ENCODE peak calls at places on chromosomes 12 and 14, in four cellular contexts. O is HepG2, A is IMR-90, D is neuronal stem cell. U is an unnamed sample.
A peak's percentile ranks its signal among the peaks of the same experiment; 100 is the strongest.

GRCh38 chr14:106622200-106622745 is 1095.9 kb downstream of the TMEM121 start:
- DNase-seq in A (no peak), O (no peak), D (no peak), U (no peak)

GRCh38 chr12:122945047-122945592 is 21.1 kb downstream of the ABCB9 start:
- DNase-seq in A (no peak), O (no peak), D (no peak), U (no peak)

GRCh38 chr12:1059162-1059561 is 68.1 kb downstream of the ERC1 start:
- DNase-seq in A (no peak), D (no peak), O (no peak), U (no peak)

GRCh38 chr12:42589465-42590323 is at the start of gene PRICKLE1:
- DNase-seq in A (peak; percentile 60), D (peak; percentile 61), O (no peak), U (peak; percentile 71)

GRCh38 chr12:6407206-6407954 is 23.4 kb downstream of the LTBR start:
- DNase-seq in O (no peak), A (no peak), D (no peak), U (no peak)

GRCh38 chr12:7241404-7242005 is 52.0 kb downstream of the PEX5 start:
- DNase-seq in D (no peak), O (no peak), A (peak; percentile 57), U (peak; percentile 16)

GRCh38 chr12:89278169-89278568 is 74.1 kb downstream of the DUSP6 start:
- DNase-seq in O (no peak), D (no peak), A (no peak), U (no peak)

GRCh38 chr12:15453613-15454012 is 131.3 kb downstream of the PTPRO start:
- DNase-seq in O (no peak), A (no peak), D (no peak), U (no peak)

GRCh38 chr14:53999061-53999488 is 42.5 kb upstream of the BMP4 start:
- DNase-seq in O (peak; percentile 68), A (peak; percentile 76), D (no peak), U (peak; percentile 97)

GRCh38 chr14:88541324-88541723 is 13.5 kb downstream of the PTPN21 start:
- DNase-seq in A (no peak), O (no peak), D (no peak), U (no peak)

GRCh38 chr14:54683882-54684794 is 117.2 kb downstream of the SAMD4A start:
- DNase-seq in O (no peak), D (no peak), A (peak; percentile 80), U (peak; percentile 81)

GRCh38 chr12:5200276-5201087 is 156.8 kb downstream of the KCNA5 start:
- DNase-seq in O (peak; percentile 18), D (peak; percentile 71), A (peak; percentile 28), U (no peak)

GRCh38 chr12:106358410-106359241 is 1.1 kb downstream of the POLR3B start:
- DNase-seq in D (no peak), O (peak; percentile 78), A (peak; percentile 82), U (peak; percentile 75)

GRCh38 chr12:122864894-122865253 is 29.6 kb downstream of the HIP1R start:
- DNase-seq in D (no peak), O (no peak), A (no peak), U (no peak)

GRCh38 chr12:22759769-22760674 is 135.1 kb downstream of the ETNK1 start:
- DNase-seq in O (no peak), A (no peak), D (no peak), U (no peak)

GRCh38 chr12:116999066-116999465 is 88.3 kb downstream of the FBXW8 start:
- DNase-seq in D (no peak), A (no peak), O (no peak), U (no peak)

GRCh38 chr12:53676715-53677611 is 1.1 kb upstream of the ATP5MC2 start:
- DNase-seq in D (peak; percentile 74), O (no peak), A (peak; percentile 32), U (no peak)

GRCh38 chr14:80959448-80960006 is 4.1 kb downstream of the TSHR start:
- DNase-seq in O (no peak), D (no peak), A (no peak), U (no peak)

GRCh38 chr12:43099691-43100163 is 452.3 kb downstream of the ADAMTS20 start:
- DNase-seq in O (no peak), D (no peak), A (peak; percentile 1), U (peak; percentile 18)

GRCh38 chr12:107296681-107297086 is 203.3 kb upstream of the CRY1 start:
- DNase-seq in A (no peak), D (no peak), O (no peak), U (peak; percentile 72)

GRCh38 chr12:112837629-112838191 is 46.2 kb downstream of the RPH3A start:
- DNase-seq in O (peak; percentile 14), D (no peak), A (peak; percentile 29), U (peak; percentile 36)

GRCh38 chr14:99378782-99379214 is 101.9 kb downstream of the SETD3 start:
- DNase-seq in O (no peak), D (no peak), A (peak; percentile 24), U (peak; percentile 49)

GRCh38 chr12:78628701-78629100 is 235.9 kb upstream of the SYT1 start:
- DNase-seq in D (no peak), A (no peak), O (no peak), U (no peak)

GRCh38 chr14:102573591-102574046 is 18.8 kb upstream of the RCOR1 start:
- DNase-seq in D (no peak), O (no peak), A (no peak), U (no peak)

GRCh38 chr14:99173086-99173485 is 98.9 kb downstream of the BCL11B start:
- DNase-seq in D (no peak), O (no peak), A (no peak), U (no peak)

GRCh38 chr14:99098199-99098598 is 173.8 kb downstream of the BCL11B start:
- DNase-seq in O (no peak), A (no peak), D (no peak), U (no peak)

GRCh38 chr14:53190938-53191337 is 37.8 kb upstream of the DDHD1 start:
- DNase-seq in O (no peak), A (peak; percentile 12), D (no peak), U (peak; percentile 34)

GRCh38 chr14:56216631-56217379 is 98.6 kb downstream of the PELI2 start:
- DNase-seq in D (no peak), O (no peak), A (peak; percentile 28), U (peak; percentile 36)

GRCh38 chr14:94213021-94213420 is 38.9 kb downstream of the PPP4R4 start:
- DNase-seq in O (no peak), A (peak; percentile 34), D (no peak), U (peak; percentile 77)

GRCh38 chr12:131897276-131897675 is 2.9 kb downstream of the ULK1 start:
- DNase-seq in D (no peak), O (no peak), A (no peak), U (no peak)

GRCh38 chr12:5305861-5306545 is 125.9 kb upstream of the NTF3 start:
- DNase-seq in A (no peak), D (no peak), O (no peak), U (no peak)

GRCh38 chr12:113709456-113709855 is 237.8 kb upstream of the LHX5 start:
- DNase-seq in D (no peak), A (no peak), O (no peak), U (no peak)

GRCh38 chr12:1847411-1847810 is 27.0 kb downstream of the LRTM2 start:
- DNase-seq in O (no peak), D (no peak), A (no peak), U (no peak)

GRCh38 chr12:121033625-121034349 is 5.3 kb downstream of the OASL start:
- DNase-seq in O (no peak), D (no peak), A (no peak), U (peak; percentile 36)

GRCh38 chr14:51534623-51535022 is 117.1 kb upstream of the FRMD6 start:
- DNase-seq in O (peak; percentile 95), A (peak; percentile 67), D (no peak), U (peak; percentile 51)

GRCh38 chr12:46370380-46370734 is 2.2 kb downstream of the SLC38A2 start:
- DNase-seq in A (no peak), O (no peak), D (no peak), U (no peak)

GRCh38 chr14:28767851-28768548 is 1.4 kb downstream of the FOXG1 start:
- DNase-seq in A (no peak), D (no peak), O (no peak), U (no peak)

GRCh38 chr14:93137864-93138263 is 22.1 kb upstream of the ITPK1 start:
- DNase-seq in O (peak; percentile 56), A (peak; percentile 12), D (no peak), U (no peak)

GRCh38 chr14:51395361-51395849 is 155.4 kb downstream of the TMX1 start:
- DNase-seq in D (no peak), A (peak; percentile 89), O (no peak), U (peak; percentile 81)

GRCh38 chr12:98127336-98127679 is 388.1 kb upstream of the TMPO start:
- DNase-seq in D (no peak), O (no peak), A (no peak), U (no peak)
- H3K4me2 ChIP-seq in D (no peak overlapping the region), O (no peak overlapping the region), A (no peak overlapping the region), U (no peak overlapping the region)

DNA sequence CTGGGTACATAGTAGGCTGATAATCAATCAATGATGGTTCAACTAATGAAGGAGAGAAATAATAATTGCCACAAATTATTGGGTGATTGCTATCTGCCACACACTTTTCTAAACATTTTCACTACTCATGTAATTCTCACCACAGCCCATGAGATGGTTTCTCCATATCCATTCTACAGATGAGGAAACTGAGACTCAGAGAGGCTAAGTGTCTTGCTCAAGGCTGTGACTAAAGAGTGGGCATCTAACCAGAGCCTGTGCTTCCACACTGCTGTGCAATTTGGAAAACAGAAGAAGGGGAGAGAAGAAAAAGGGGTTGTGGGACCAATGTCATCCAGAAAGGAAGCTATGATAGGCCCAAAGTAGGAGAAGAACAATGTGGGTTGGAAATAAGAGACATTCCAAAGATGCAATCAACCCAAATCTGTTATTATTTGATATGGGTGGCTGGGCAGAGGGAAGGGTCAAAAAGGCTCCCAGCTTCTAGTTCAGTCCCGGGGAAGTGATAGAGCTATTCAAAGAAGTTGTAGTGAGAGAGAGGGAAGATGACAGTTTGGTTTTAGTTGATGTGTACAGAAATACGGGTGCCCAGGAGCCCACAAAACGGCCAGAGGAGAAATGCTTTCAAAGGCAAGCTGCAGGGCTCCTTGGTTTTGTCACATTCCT is 483 bp upstream of the NR1H4 start:
- DNase-seq in A (no peak), D (no peak), O (no peak), U (peak; percentile 8)
- H3K4me2 ChIP-seq in A (peak overlapping the region; percentile 43), D (no peak overlapping the region), O (peak overlapping the region; percentile 95), U (peak overlapping the region; percentile 24)

DNA sequence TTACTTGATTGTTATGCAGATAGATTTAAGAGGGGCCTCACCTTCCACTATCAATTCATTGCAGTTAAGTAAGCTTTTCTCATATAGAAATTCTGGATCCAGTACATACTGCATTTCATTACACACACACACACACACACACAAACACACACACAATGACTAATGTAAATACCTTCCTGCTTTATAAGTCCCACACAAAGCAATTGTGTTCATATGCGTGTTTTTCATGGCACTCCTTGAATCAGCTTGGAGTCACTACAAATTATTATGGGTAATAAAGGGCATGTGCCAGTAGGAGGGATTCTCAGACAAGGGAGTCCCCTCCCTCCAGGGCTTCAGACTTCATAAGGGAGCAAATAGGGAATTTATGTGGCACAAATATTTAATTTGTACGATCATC is 4.5 kb downstream of the MIPOL1 start:
- DNase-seq in A (peak; percentile 45), D (no peak), O (no peak), U (peak; percentile 41)
- H3K4me2 ChIP-seq in A (no peak overlapping the region), D (no peak overlapping the region), O (no peak overlapping the region), U (no peak overlapping the region)

GRCh38 chr14:69592923-69593677 is 18.3 kb upstream of the SUSD6 start:
- DNase-seq in D (no peak), A (peak; percentile 69), O (no peak), U (peak; percentile 57)
- H3K4me2 ChIP-seq in D (no peak overlapping the region), A (peak overlapping the region; percentile 60), O (no peak overlapping the region), U (peak overlapping the region; percentile 68)

GRCh38 chr12:72349491-72349890 is 77.3 kb downstream of the TRHDE start:
- DNase-seq in O (no peak), D (no peak), A (no peak), U (no peak)

GRCh38 chr12:72346331-72346944 is 74.3 kb downstream of the TRHDE start:
- DNase-seq in D (peak; percentile 80), A (peak; percentile 85), O (peak; percentile 62), U (peak; percentile 61)
- H3K4me2 ChIP-seq in D (no peak overlapping the region), A (no peak overlapping the region), O (no peak overlapping the region), U (no peak overlapping the region)